ENCODE peak calls at places on chromosomes 11 and 22, in five cellular contexts. S is brain pericyte, Y is fibroblast of mammary gland, E is HepG2, C is NCI-H2107. X is an unnamed sample.
A peak's percentile ranks its signal among the peaks of the same experiment; 100 is the strongest.

GRCh38 chr22:37155971-37156370 is 6.3 kb upstream of the IL2RB start:
- DNase-seq in S (no peak), Y (no peak), E (no peak), C (no peak), X (peak; percentile 31)

GRCh38 chr11:1834132-1834610 is 619 bp upstream of the SYT8 start:
- DNase-seq in E (peak; percentile 24), C (no peak), S (no peak), Y (no peak), X (peak; percentile 93)

GRCh38 chr11:110479445-110480101 is 49.8 kb downstream of the FDX1 start:
- DNase-seq in E (no peak), S (no peak), Y (peak; percentile 65), C (no peak), X (no peak)

GRCh38 chr11:2507212-2507901 is 62.5 kb downstream of the KCNQ1 start:
- DNase-seq in C (no peak), Y (no peak), E (no peak), S (no peak), X (peak; percentile 29)

GRCh38 chr11:128180446-128181089 is 406.8 kb downstream of the ETS1 start:
- DNase-seq in S (peak; percentile 46), E (no peak), C (no peak), Y (peak; percentile 92), X (no peak)

GRCh38 chr11:96524475-96524874 is 134.7 kb downstream of the JRKL start:
- DNase-seq in C (no peak), S (no peak), E (no peak), Y (no peak), X (no peak)

GRCh38 chr22:30990675-30991074 is 21.6 kb downstream of the TUG1 start:
- DNase-seq in S (no peak), C (no peak), E (no peak), Y (no peak), X (no peak)

GRCh38 chr11:3133456-3134217 is 31.5 kb downstream of the OSBPL5 start:
- DNase-seq in S (no peak), C (no peak), E (no peak), Y (no peak), X (peak; percentile 78)

GRCh38 chr22:36838119-36839030 is 21.5 kb upstream of the PVALB start:
- DNase-seq in S (no peak), Y (no peak), C (no peak), E (no peak), X (no peak)

GRCh38 chr11:119585038-119585666 is 143.8 kb downstream of the NECTIN1 start:
- DNase-seq in S (no peak), Y (no peak), C (no peak), E (no peak), X (peak; percentile 79)

X was measured in left lung.